ENCODE peak calls at places on chromosomes 11 and 22, in five cellular contexts. X is CD4-positive, alpha-beta T cell; F is uterus; L is lung; Z is ovary. W is an unnamed sample. For H3K27me3, the result is how much of the 10 kb centered on the place peaks cover.

GRCh38 chr11:1826552-1827094 is 8.2 kb upstream of the SYT8 start:
- DNase-seq in X (no peak), Z (no peak), F (no peak), L (no peak), W (no peak)

GRCh38 chr11:57515332-57516060 is at the start of gene SLC43A1:
- DNase-seq in Z (peak), F (peak), X (no peak), L (peak), W (peak)

GRCh38 chr11:71172680-71173079 is 79.7 kb downstream of the SHANK2 start:
- DNase-seq in F (no peak), L (no peak), X (no peak), Z (no peak), W (no peak)

GRCh38 chr11:111465400-111465799 is 46.8 kb downstream of the BTG4 start:
- DNase-seq in L (no peak), X (no peak), Z (no peak), F (no peak), W (no peak)

GRCh38 chr11:134146598-134146997 is 77.2 kb downstream of the NCAPD3 start:
- DNase-seq in X (no peak), L (no peak), Z (no peak), F (no peak), W (no peak)

GRCh38 chr22:46402505-46402904 is 67.0 kb downstream of the TRMU start:
- DNase-seq in F (no peak), X (no peak), L (no peak), Z (no peak), W (no peak)

GRCh38 chr22:46507451-46508390 is 29.7 kb downstream of the CELSR1 start:
- DNase-seq in F (no peak), L (no peak), X (no peak), Z (no peak), W (peak)

GRCh38 chr22:43923191-43923590 is 414 bp upstream of the PNPLA3 start:
- DNase-seq in L (no peak), F (no peak), X (no peak), Z (no peak), W (no peak)

GRCh38 chr22:47612136-47612910 is 849.9 kb downstream of the TBC1D22A start:
- DNase-seq in F (no peak), L (no peak), X (no peak), Z (no peak), W (no peak)

GRCh38 chr11:87421422-87421821 is 383.7 kb downstream of the TMEM135 start:
- DNase-seq in F (peak), Z (no peak), L (peak), X (peak), W (peak)

GRCh38 chr11:20457001-20457768 is 69.7 kb downstream of the PRMT3 start:
- DNase-seq in L (no peak), Z (no peak), F (no peak), X (no peak), W (no peak)

GRCh38 chr11:65932558-65932919 is 12.7 kb upstream of the TSGA10IP start:
- DNase-seq in F (no peak), L (no peak), X (no peak), Z (no peak), W (peak)

GRCh38 chr11:29300441-29300840 is 716.4 kb downstream of the KCNA4 start:
- DNase-seq in F (no peak), Z (no peak), L (no peak), X (no peak), W (no peak)

GRCh38 chr22:25388866-25389540 is 169.6 kb downstream of the CRYBB2 start:
- DNase-seq in Z (no peak), F (no peak), X (no peak), L (no peak), W (no peak)

GRCh38 chr11:69909561-69910518 is 90.6 kb upstream of the FGF3 start:
- DNase-seq in L (no peak), F (no peak), Z (no peak), X (no peak), W (peak)

GRCh38 chr22:46419754-46420571 is 84.4 kb downstream of the TRMU start:
- DNase-seq in F (no peak), Z (no peak), X (no peak), L (no peak), W (no peak)

GRCh38 chr11:86726118-86726748 is 53.8 kb upstream of the ME3 start:
- DNase-seq in F (no peak), L (no peak), Z (no peak), X (no peak), W (no peak)

GRCh38 chr11:71484248-71485062 is 31.5 kb downstream of the NADSYN1 start:
- DNase-seq in L (no peak), X (no peak), F (no peak), Z (no peak), W (no peak)

GRCh38 chr11:71446942-71447688 is 1.1 kb downstream of the DHCR7 start:
- DNase-seq in L (peak), X (no peak), Z (no peak), F (no peak), W (no peak)

GRCh38 chr11:6258141-6258540 is 1.5 kb upstream of the CCKBR start:
- DNase-seq in F (no peak), X (no peak), L (no peak), Z (no peak), W (no peak)

GRCh38 chr11:6259638-6260019 is at the start of gene CCKBR:
- DNase-seq in F (no peak), L (no peak), X (no peak), Z (no peak), W (peak)

GRCh38 chr11:6260207-6260726 is 629 bp downstream of the CCKBR start:
- DNase-seq in L (no peak), X (no peak), F (no peak), Z (no peak), W (no peak)

GRCh38 chr11:6263664-6264063 is 4.0 kb downstream of the CCKBR start:
- DNase-seq in X (no peak), Z (no peak), F (no peak), L (no peak), W (no peak)

GRCh38 chr11:6258571-6258998 is 1.1 kb upstream of the CCKBR start:
- DNase-seq in F (no peak), Z (no peak), X (no peak), L (no peak), W (no peak)
- H3K27me3 ChIP-seq in F (under half), Z (under half), X (half or more), L (under half), W (under half)

GRCh38 chr11:79822771-79823170 is 381.9 kb upstream of the TENM4 start:
- DNase-seq in F (no peak), X (no peak), Z (no peak), L (no peak), W (no peak)
- H3K27me3 ChIP-seq in F (under half), X (under half), Z (under half), L (under half), W (under half)

GRCh38 chr22:48802576-48802975 is 1025.1 kb downstream of the BRD1 start:
- DNase-seq in Z (no peak), F (no peak), L (no peak), X (no peak), W (no peak)
- H3K27me3 ChIP-seq in Z (under half), F (under half), L (under half), X (under half), W (under half)

GRCh38 chr22:28435271-28435825 is 244.3 kb downstream of the TTC28 start:
- DNase-seq in Z (no peak), F (no peak), X (no peak), L (peak), W (peak)
- H3K27me3 ChIP-seq in Z (under half), F (under half), X (under half), L (under half), W (under half)

GRCh38 chr22:49371325-49372110 is 456.2 kb downstream of the BRD1 start:
- DNase-seq in X (no peak), F (no peak), Z (no peak), L (peak), W (no peak)

GRCh38 chr22:49372111-49372529 is 455.6 kb downstream of the BRD1 start:
- DNase-seq in X (no peak), L (no peak), Z (no peak), F (no peak), W (no peak)

GRCh38 chr22:49373801-49374226 is 453.9 kb downstream of the BRD1 start:
- DNase-seq in Z (no peak), X (no peak), L (peak), F (no peak), W (no peak)

GRCh38 chr22:49373289-49373666 is 454.4 kb downstream of the BRD1 start:
- DNase-seq in Z (no peak), F (no peak), L (peak), X (no peak), W (no peak)

GRCh38 chr22:49372530-49373288 is 455.0 kb downstream of the BRD1 start:
- DNase-seq in F (no peak), X (no peak), L (peak), Z (no peak), W (no peak)
- H3K27me3 ChIP-seq in F (under half), X (under half), L (under half), Z (under half), W (under half)

DNA sequence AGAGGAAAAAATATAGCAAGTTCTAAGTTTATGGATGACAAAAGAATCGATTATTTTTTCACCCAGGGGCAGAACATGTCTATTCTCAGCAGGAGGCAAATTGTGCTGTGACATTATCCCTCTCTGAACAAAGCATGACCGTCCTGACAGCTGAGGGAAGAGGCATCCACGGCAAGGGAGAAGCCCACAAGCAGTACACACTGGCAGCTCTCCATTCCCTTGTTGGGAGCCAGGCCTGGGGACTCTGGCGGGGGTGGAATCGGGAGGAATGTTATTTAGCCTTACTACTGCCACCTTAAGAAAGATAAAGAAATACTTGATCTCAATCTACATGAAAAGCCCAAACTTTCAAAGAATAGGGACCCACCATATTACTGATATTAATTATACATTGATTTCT is 3.4 kb downstream of the KIRREL3 start:
- DNase-seq in L (no peak), F (no peak), X (no peak), Z (no peak), W (no peak)
- H3K27me3 ChIP-seq in L (under half), F (under half), X (under half), Z (under half), W (under half)